ENCODE peak calls at places on chromosomes 3 and 15, in four cellular contexts. C is HCT116, L is upper lobe of left lung, F is suprapubic skin. W is an unnamed sample.

GRCh38 chr3:188066141-188066540 is 87.8 kb upstream of the LPP start:
- DNase-seq in F (no peak), C (no peak), L (no peak), W (no peak)

GRCh38 chr3:194275721-194276120 is 75.4 kb downstream of the CPN2 start:
- DNase-seq in L (no peak), F (peak), C (no peak), W (peak)

GRCh38 chr15:76060098-76060989 is 559 bp downstream of the TMEM266 start:
- DNase-seq in L (no peak), C (no peak), F (no peak), W (no peak)

GRCh38 chr3:155026999-155027591 is 53.0 kb upstream of the MME start:
- DNase-seq in F (no peak), C (no peak), L (no peak), W (no peak)

GRCh38 chr15:88331291-88331690 is 74.8 kb upstream of the NTRK3 start:
- DNase-seq in C (peak), L (peak), F (no peak), W (no peak)

GRCh38 chr3:72595376-72595775 is 252.9 kb downstream of the SHQ1 start:
- DNase-seq in L (no peak), C (no peak), F (no peak), W (no peak)

GRCh38 chr3:150069633-150070032 is 98.9 kb upstream of the PFN2 start:
- DNase-seq in C (no peak), F (no peak), L (no peak), W (no peak)

GRCh38 chr3:42092006-42092405 is 849 bp downstream of the TRAK1 start:
- DNase-seq in F (no peak), C (no peak), L (no peak), W (no peak)

GRCh38 chr3:169759256-169759655 is 5.6 kb downstream of the TERC start:
- DNase-seq in F (no peak), C (no peak), L (no peak), W (no peak)

GRCh38 chr15:90327313-90327712 is 24.8 kb upstream of the ZNF774 start:
- DNase-seq in C (no peak), F (peak), L (no peak), W (no peak)

GRCh38 chr15:61041886-61042285 is 187.2 kb downstream of the RORA start:
- DNase-seq in F (no peak), L (no peak), C (no peak), W (no peak)

GRCh38 chr3:195001961-195002861 is 268.7 kb downstream of the XXYLT1 start:
- DNase-seq in L (peak), F (no peak), C (peak), W (no peak)

GRCh38 chr3:83843716-83844115 is 1115.1 kb upstream of the CADM2 start:
- DNase-seq in F (no peak), L (no peak), C (no peak), W (no peak)

GRCh38 chr15:80155001-80155377 is 2.2 kb downstream of the FAH start:
- DNase-seq in F (no peak), L (no peak), C (no peak), W (no peak)

GRCh38 chr3:32384938-32385337 is 6.7 kb upstream of the CMTM7 start:
- DNase-seq in L (no peak), C (no peak), F (no peak), W (no peak)

DNA sequence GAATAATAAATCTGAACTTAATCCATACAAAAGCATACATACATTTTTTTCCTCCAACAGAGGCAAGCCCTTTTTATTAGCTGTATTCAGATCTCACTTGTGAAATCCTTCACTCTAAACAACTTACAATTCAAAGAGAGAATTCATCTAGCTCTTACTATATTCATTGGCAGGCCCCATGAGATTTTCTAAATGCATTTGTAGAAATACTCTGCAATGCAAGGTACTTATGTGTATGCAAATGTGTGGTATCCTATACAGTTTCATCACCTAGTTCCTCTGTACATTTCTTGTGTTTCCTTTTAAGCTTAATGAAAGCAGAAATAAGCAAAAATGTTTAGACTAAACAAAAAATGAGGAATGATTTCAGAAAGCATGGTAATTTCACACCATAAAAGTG is 224.2 kb downstream of the ROBO1 start:
- DNase-seq in L (no peak), C (no peak), F (no peak), W (no peak)
- TF ChIP-seq POLR2AphosphoS5 in L (no peak), C (no peak), F (no peak), W (no peak)

GRCh38 chr15:62560943-62561571 is 396.0 kb upstream of the C2CD4B start:
- DNase-seq in L (no peak), F (no peak), C (no peak), W (no peak)
- TF ChIP-seq POLR2AphosphoS5 in L (no peak), F (no peak), C (no peak), W (no peak)

DNA sequence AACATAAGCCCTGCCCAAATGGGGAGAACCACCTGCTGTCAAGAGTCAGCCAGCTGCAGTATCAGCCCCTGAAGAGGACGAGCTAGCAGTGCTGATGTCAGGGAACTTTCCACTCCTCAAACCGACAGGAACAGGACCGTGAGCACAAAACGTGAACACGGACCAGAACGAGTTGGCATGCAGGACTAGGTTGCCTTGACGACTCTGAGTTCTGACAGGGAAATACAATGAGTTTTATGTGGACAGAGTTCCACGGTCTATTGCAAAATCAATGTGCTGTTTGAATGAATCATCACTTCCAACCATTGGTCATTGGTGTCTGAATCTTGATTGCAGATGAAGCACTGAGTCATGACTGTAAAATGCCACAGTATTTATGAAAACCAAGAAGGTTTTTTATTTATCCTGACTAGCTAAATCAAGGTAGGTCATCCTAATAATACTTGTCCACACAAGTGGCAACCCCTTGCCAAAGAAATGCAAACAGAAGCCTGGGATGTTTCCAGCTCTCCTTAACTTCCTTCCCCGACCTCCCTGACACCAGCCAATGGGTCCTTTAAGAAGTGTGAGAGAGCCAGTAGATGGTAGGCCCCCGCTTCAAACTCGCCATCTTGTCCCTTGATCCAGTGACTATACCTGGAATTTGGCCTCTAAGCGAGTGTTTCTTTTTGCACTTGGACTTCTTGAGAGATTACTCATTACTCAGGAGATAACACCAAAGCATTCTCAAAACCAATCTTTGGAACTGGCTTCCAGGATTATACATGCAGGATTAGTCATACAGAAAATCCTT is 119.6 kb downstream of the ASB7 start:
- DNase-seq in C (peak), F (peak), L (peak), W (peak)
- TF ChIP-seq POLR2AphosphoS5 in C (peak), F (peak), L (peak), W (peak)

GRCh38 chr15:67149859-67150824 is 84.7 kb downstream of the SMAD3 start:
- DNase-seq in F (peak), C (peak), L (peak), W (no peak)
- TF ChIP-seq POLR2AphosphoS5 in F (no peak), C (peak), L (peak), W (no peak)

DNA sequence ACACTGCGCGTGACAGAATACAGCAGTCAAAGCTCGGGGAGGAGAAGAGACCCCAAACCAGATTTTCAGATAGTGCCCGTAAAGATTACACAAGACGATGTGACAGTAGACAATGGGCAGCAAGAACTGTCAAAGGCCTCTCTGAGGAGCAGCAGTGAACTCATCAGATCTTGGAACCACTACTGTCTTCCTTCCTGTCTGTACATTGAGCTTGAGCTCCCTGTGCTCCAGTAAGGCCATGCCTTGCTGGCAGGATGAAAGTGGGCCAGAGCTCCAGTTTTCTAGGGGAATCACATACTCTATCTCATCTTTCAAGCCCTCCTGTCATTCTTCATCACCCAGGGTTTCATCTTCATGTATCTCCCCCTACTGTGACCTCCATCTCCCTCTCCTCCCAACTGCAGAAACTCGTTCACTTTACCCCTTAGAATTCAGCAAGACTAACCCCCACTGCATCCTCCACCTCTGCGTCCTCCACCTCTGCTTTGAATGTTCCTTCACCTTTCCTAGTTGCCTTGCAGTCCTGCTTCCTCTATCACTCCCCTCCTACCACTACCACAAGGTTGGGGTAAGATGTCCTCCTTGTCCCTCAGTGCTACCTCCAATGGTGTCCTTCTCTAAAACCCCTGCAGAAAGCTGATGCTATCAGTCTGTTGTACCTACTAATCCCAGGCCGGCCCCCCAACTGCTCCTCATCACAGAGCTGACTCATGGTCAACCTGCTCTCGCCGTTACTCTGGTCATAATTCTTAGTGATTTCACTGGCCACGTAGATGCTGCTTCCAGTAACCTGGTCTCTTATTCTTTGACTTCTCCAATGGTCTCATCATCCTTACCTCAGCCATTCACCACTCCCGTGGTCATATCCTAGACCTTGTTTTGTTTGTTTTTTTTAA is 22.4 kb downstream of the NKIRAS1 start:
- DNase-seq in C (no peak), F (no peak), L (no peak), W (no peak)
- TF ChIP-seq POLR2AphosphoS5 in C (no peak), F (no peak), L (no peak), W (no peak)

W was measured in breast epithelium.